ENCODE peak calls at places on chromosomes 11 and 22, in ten cellular contexts. N, H, K, G, B, M, V, S, Q and L are unnamed samples.

GRCh38 chr11:61762798-61763197 is 10.4 kb downstream of the MYRF start:
- DNase-seq in H (no peak), N (no peak), Q (no peak), V (no peak), G (no peak), S (no peak), B (no peak), K (no peak), M (no peak), L (no peak)

GRCh38 chr22:21590809-21591641 is 23.5 kb downstream of the UBE2L3 start:
- DNase-seq in K (no peak), Q (no peak), H (no peak), V (no peak), B (no peak), S (no peak), N (no peak), M (no peak), G (no peak), L (no peak)

GRCh38 chr11:85517272-85517671 is 109.9 kb downstream of the DLG2 start:
- DNase-seq in S (no peak), G (no peak), H (no peak), K (no peak), N (no peak), B (no peak), M (no peak), Q (no peak), V (no peak), L (no peak)

GRCh38 chr22:19374410-19374809 is 57.1 kb downstream of the HIRA start:
- DNase-seq in H (no peak), K (no peak), S (no peak), B (no peak), M (no peak), G (no peak), V (no peak), Q (no peak), N (no peak), L (no peak)

GRCh38 chr22:38655532-38656255 is 498 bp downstream of the FAM227A start:
- DNase-seq in N (peak), M (no peak), K (no peak), B (no peak), H (no peak), G (peak), S (no peak), V (peak), Q (no peak), L (no peak)

GRCh38 chr11:33734441-33735165 is 1.6 kb downstream of the CD59 start:
- DNase-seq in M (no peak), S (no peak), V (no peak), H (peak), G (peak), B (no peak), N (no peak), Q (no peak), K (no peak), L (peak)

GRCh38 chr11:47617417-47617809 is 23.2 kb upstream of the C1QTNF4 start:
- DNase-seq in M (no peak), G (peak), V (no peak), K (no peak), Q (peak), H (no peak), N (no peak), B (no peak), S (no peak), L (no peak)

GRCh38 chr11:109629734-109630133 is 207.7 kb downstream of the C11orf87 start:
- DNase-seq in G (no peak), B (no peak), V (no peak), N (no peak), H (no peak), Q (no peak), S (no peak), K (no peak), M (no peak), L (no peak)

GRCh38 chr11:66172146-66172545 is 96.3 kb upstream of the RAB1B start:
- DNase-seq in N (no peak), S (no peak), H (peak), B (no peak), K (no peak), V (no peak), G (peak), M (no peak), Q (no peak), L (no peak)

GRCh38 chr11:6406370-6406769 is 12.5 kb downstream of the APBB1 start:
- DNase-seq in K (no peak), B (no peak), N (no peak), S (no peak), Q (no peak), H (no peak), G (no peak), V (no peak), M (no peak), L (no peak)

GRCh38 chr11:119780264-119780953 is 51.4 kb upstream of the NECTIN1 start:
- DNase-seq in M (no peak), N (no peak), V (no peak), H (no peak), B (no peak), K (peak), S (no peak), Q (no peak), G (no peak), L (no peak)

GRCh38 chr11:130003717-130004001 is 1.0 kb upstream of the PRDM10 start:
- DNase-seq in V (no peak), K (no peak), G (no peak), S (no peak), B (no peak), M (no peak), Q (no peak), H (no peak), N (no peak), L (no peak)

GRCh38 chr22:36879775-36880174 is 19.0 kb downstream of the NCF4 start:
- DNase-seq in S (no peak), Q (peak), B (no peak), K (no peak), N (no peak), M (no peak), G (no peak), V (no peak), H (no peak), L (no peak)

GRCh38 chr11:75328426-75329277 is 22.8 kb downstream of the ARRB1 start:
- DNase-seq in V (peak), K (peak), S (peak), M (peak), Q (peak), B (peak), H (peak), G (peak), N (peak), L (peak)

GRCh38 chr11:119352857-119353260 is 6.4 kb upstream of the MFRP start:
- DNase-seq in H (no peak), N (peak), G (no peak), S (no peak), Q (no peak), M (no peak), V (no peak), B (no peak), K (peak), L (peak)

GRCh38 chr11:116696381-116696941 is 76.3 kb downstream of the BUD13 start:
- DNase-seq in K (peak), H (no peak), G (peak), B (no peak), N (peak), S (no peak), V (no peak), Q (no peak), M (no peak), L (no peak)

GRCh38 chr11:72736452-72737069 is 15.6 kb downstream of the ARAP1 start:
- DNase-seq in N (no peak), Q (peak), B (peak), G (peak), M (peak), K (peak), S (no peak), H (peak), V (peak), L (no peak)